ENCODE peak calls at places on chromosomes 4 and X, in ten cellular contexts. One of them, this sample, is unnamed.

GRCh38 chr4:151865327-151865726 is 104.5 kb upstream of the GATB start:
- DNase-seq in heart left ventricle: peak; percentile 70
- DNase-seq in GM23248: peak; percentile 22
- DNase-seq in suprapubic skin: no peak
- DNase-seq in upper lobe of left lung: no peak
- DNase-seq in left lung: peak; percentile 72
- DNase-seq in CD8-positive, alpha-beta memory T cell: no peak
- DNase-seq in neural progenitor cell: no peak
- DNase-seq in K562: no peak
- DNase-seq in mesendoderm: no peak
- DNase-seq in this sample: no peak

GRCh38 chr4:104967034-104967401 is 179.7 kb upstream of the TET2 start:
- DNase-seq in upper lobe of left lung: no peak
- DNase-seq in heart left ventricle: no peak
- DNase-seq in left lung: no peak
- DNase-seq in K562: no peak
- DNase-seq in mesendoderm: no peak
- DNase-seq in GM23248: no peak
- DNase-seq in suprapubic skin: no peak
- DNase-seq in CD8-positive, alpha-beta memory T cell: no peak
- DNase-seq in neural progenitor cell: no peak
- DNase-seq in this sample: no peak

GRCh38 chr4:56861365-56861764 is 39.9 kb upstream of the SPINK2 start:
- DNase-seq in K562: no peak
- DNase-seq in neural progenitor cell: peak; percentile 29
- DNase-seq in suprapubic skin: no peak
- DNase-seq in CD8-positive, alpha-beta memory T cell: no peak
- DNase-seq in mesendoderm: peak; percentile 45
- DNase-seq in upper lobe of left lung: no peak
- DNase-seq in left lung: no peak
- DNase-seq in GM23248: no peak
- DNase-seq in heart left ventricle: no peak
- DNase-seq in this sample: no peak

GRCh38 chr4:3017504-3017903 is 54.1 kb downstream of the GRK4 start:
- DNase-seq in heart left ventricle: no peak
- DNase-seq in GM23248: no peak
- DNase-seq in suprapubic skin: no peak
- DNase-seq in CD8-positive, alpha-beta memory T cell: no peak
- DNase-seq in neural progenitor cell: no peak
- DNase-seq in K562: no peak
- DNase-seq in upper lobe of left lung: no peak
- DNase-seq in left lung: no peak
- DNase-seq in mesendoderm: no peak
- DNase-seq in this sample: no peak

GRCh38 chr4:3305610-3306371 is 13.0 kb downstream of the RGS12 start:
- DNase-seq in suprapubic skin: no peak
- DNase-seq in mesendoderm: peak; percentile 11
- DNase-seq in K562: peak; percentile 50
- DNase-seq in CD8-positive, alpha-beta memory T cell: no peak
- DNase-seq in upper lobe of left lung: no peak
- DNase-seq in heart left ventricle: no peak
- DNase-seq in left lung: peak; percentile 45
- DNase-seq in GM23248: peak; percentile 77
- DNase-seq in neural progenitor cell: peak; percentile 45
- DNase-seq in this sample: peak; percentile 23

GRCh38 chr4:176277162-176277904 is 8.3 kb upstream of the ASB5 start:
- DNase-seq in upper lobe of left lung: no peak
- DNase-seq in suprapubic skin: no peak
- DNase-seq in K562: peak; percentile 66
- DNase-seq in neural progenitor cell: peak; percentile 75
- DNase-seq in CD8-positive, alpha-beta memory T cell: no peak
- DNase-seq in left lung: no peak
- DNase-seq in heart left ventricle: peak; percentile 33
- DNase-seq in mesendoderm: peak; percentile 78
- DNase-seq in GM23248: peak; percentile 91
- DNase-seq in this sample: no peak

GRCh38 chr4:84792366-84793301 is 173.9 kb downstream of the WDFY3 start:
- DNase-seq in GM23248: peak; percentile 31
- DNase-seq in mesendoderm: no peak
- DNase-seq in heart left ventricle: no peak
- DNase-seq in CD8-positive, alpha-beta memory T cell: no peak
- DNase-seq in suprapubic skin: no peak
- DNase-seq in upper lobe of left lung: no peak
- DNase-seq in K562: no peak
- DNase-seq in left lung: no peak
- DNase-seq in neural progenitor cell: no peak
- DNase-seq in this sample: no peak

GRCh38 chr4:105765690-105766407 is 57.3 kb downstream of the GSTCD start:
- DNase-seq in heart left ventricle: no peak
- DNase-seq in suprapubic skin: no peak
- DNase-seq in CD8-positive, alpha-beta memory T cell: no peak
- DNase-seq in neural progenitor cell: no peak
- DNase-seq in left lung: no peak
- DNase-seq in mesendoderm: peak; percentile 93
- DNase-seq in K562: peak; percentile 52
- DNase-seq in upper lobe of left lung: no peak
- DNase-seq in GM23248: peak; percentile 83
- DNase-seq in this sample: no peak

GRCh38 chrX:9701790-9702189 is 63.9 kb downstream of the GPR143 start:
- DNase-seq in suprapubic skin: no peak
- DNase-seq in K562: no peak
- DNase-seq in upper lobe of left lung: no peak
- DNase-seq in mesendoderm: no peak
- DNase-seq in neural progenitor cell: no peak
- DNase-seq in GM23248: no peak
- DNase-seq in heart left ventricle: no peak
- DNase-seq in left lung: no peak
- DNase-seq in CD8-positive, alpha-beta memory T cell: no peak
- DNase-seq in this sample: no peak

GRCh38 chrX:132045456-132045855 is 22.4 kb downstream of the STK26 start:
- DNase-seq in heart left ventricle: no peak
- DNase-seq in CD8-positive, alpha-beta memory T cell: no peak
- DNase-seq in K562: no peak
- DNase-seq in upper lobe of left lung: no peak
- DNase-seq in neural progenitor cell: no peak
- DNase-seq in mesendoderm: peak; percentile 55
- DNase-seq in left lung: no peak
- DNase-seq in GM23248: no peak
- DNase-seq in suprapubic skin: no peak
- DNase-seq in this sample: no peak
- H3K4me1 ChIP-seq in heart left ventricle: no peaks in the 10 kb centered on the region
- H3K4me1 ChIP-seq in CD8-positive, alpha-beta memory T cell: peaks cover 9% of the 10 kb centered on the region
- H3K4me1 ChIP-seq in K562: peaks cover 20% of the 10 kb centered on the region
- H3K4me1 ChIP-seq in upper lobe of left lung: no peaks in the 10 kb centered on the region
- H3K4me1 ChIP-seq in neural progenitor cell: peaks cover 18% of the 10 kb centered on the region
- H3K4me1 ChIP-seq in mesendoderm: peaks cover 2% of the 10 kb centered on the region
- H3K4me1 ChIP-seq in left lung: no peaks in the 10 kb centered on the region
- H3K4me1 ChIP-seq in GM23248: no peaks in the 10 kb centered on the region
- H3K4me1 ChIP-seq in suprapubic skin: no peaks in the 10 kb centered on the region
- H3K4me1 ChIP-seq in this sample: peaks cover 10% of the 10 kb centered on the region

GRCh38 chrX:2583194-2584162 is 82.7 kb upstream of the DHRSX start:
- DNase-seq in heart left ventricle: no peak
- DNase-seq in upper lobe of left lung: peak; percentile 60
- DNase-seq in K562: no peak
- DNase-seq in mesendoderm: no peak
- DNase-seq in CD8-positive, alpha-beta memory T cell: no peak
- DNase-seq in GM23248: no peak
- DNase-seq in suprapubic skin: no peak
- DNase-seq in neural progenitor cell: peak; percentile 35
- DNase-seq in left lung: no peak
- DNase-seq in this sample: no peak
- H3K4me3 ChIP-seq in heart left ventricle: no peak overlapping the region
- H3K4me3 ChIP-seq in upper lobe of left lung: no peak overlapping the region
- H3K4me3 ChIP-seq in K562: no peak overlapping the region
- H3K4me3 ChIP-seq in mesendoderm: no peak overlapping the region
- H3K4me3 ChIP-seq in CD8-positive, alpha-beta memory T cell: no peak overlapping the region
- H3K4me3 ChIP-seq in GM23248: no peak overlapping the region
- H3K4me3 ChIP-seq in suprapubic skin: peak overlapping the region; percentile 45
- H3K4me3 ChIP-seq in neural progenitor cell: peak overlapping the region; percentile 60
- H3K4me3 ChIP-seq in left lung: no peak overlapping the region
- H3K4me3 ChIP-seq in this sample: no peak overlapping the region

GRCh38 chr4:184424279-184424678 is 50.1 kb downstream of the IRF2 start:
- DNase-seq in left lung: no peak
- DNase-seq in K562: no peak
- DNase-seq in suprapubic skin: no peak
- DNase-seq in neural progenitor cell: no peak
- DNase-seq in heart left ventricle: no peak
- DNase-seq in CD8-positive, alpha-beta memory T cell: no peak
- DNase-seq in GM23248: no peak
- DNase-seq in upper lobe of left lung: no peak
- DNase-seq in mesendoderm: no peak
- DNase-seq in this sample: no peak
- H3K27ac ChIP-seq in left lung: peak overlapping the region; percentile 50
- H3K27ac ChIP-seq in K562: no peak overlapping the region
- H3K27ac ChIP-seq in suprapubic skin: no peak overlapping the region
- H3K27ac ChIP-seq in neural progenitor cell: no peak overlapping the region
- H3K27ac ChIP-seq in heart left ventricle: no peak overlapping the region
- H3K27ac ChIP-seq in CD8-positive, alpha-beta memory T cell: no peak overlapping the region
- H3K27ac ChIP-seq in GM23248: no peak overlapping the region
- H3K27ac ChIP-seq in upper lobe of left lung: no peak overlapping the region
- H3K27ac ChIP-seq in mesendoderm: no peak overlapping the region
- H3K27ac ChIP-seq in this sample: no peak overlapping the region

DNA sequence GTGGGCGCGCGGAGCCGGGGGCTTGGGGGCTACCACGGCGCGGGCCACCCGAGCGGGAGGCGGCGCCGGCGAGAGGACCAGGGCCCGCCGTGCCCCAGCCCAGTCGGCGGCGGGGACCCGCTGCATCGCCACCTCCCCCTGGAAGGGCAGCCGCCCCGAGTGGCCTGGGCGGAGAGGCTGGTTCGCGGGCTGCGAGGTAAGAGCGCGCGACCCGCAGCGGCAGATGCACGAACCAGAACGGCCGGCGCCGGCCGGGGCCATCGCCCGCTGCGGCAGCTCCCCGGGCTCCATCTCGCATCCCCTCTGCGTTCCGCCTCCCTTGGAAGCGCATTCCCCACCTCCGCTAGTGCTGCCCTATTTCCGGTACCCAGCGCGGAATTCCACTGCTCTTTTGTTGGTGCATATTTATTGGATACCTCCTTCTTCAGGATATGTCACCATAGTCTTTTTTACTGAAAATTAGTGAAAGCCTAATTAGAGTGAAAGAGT is 742 bp downstream of the PKD2 start:
- DNase-seq in upper lobe of left lung: peak; percentile 89
- DNase-seq in CD8-positive, alpha-beta memory T cell: no peak
- DNase-seq in GM23248: peak; percentile 80
- DNase-seq in K562: peak; percentile 18
- DNase-seq in suprapubic skin: peak; percentile 67
- DNase-seq in heart left ventricle: peak; percentile 43
- DNase-seq in left lung: peak; percentile 86
- DNase-seq in neural progenitor cell: peak; percentile 75
- DNase-seq in mesendoderm: peak; percentile 75
- DNase-seq in this sample: no peak
- H3K4me1 ChIP-seq in upper lobe of left lung: peaks cover 13% of the 10 kb centered on the region
- H3K4me1 ChIP-seq in CD8-positive, alpha-beta memory T cell: peaks cover 6% of the 10 kb centered on the region
- H3K4me1 ChIP-seq in GM23248: peaks cover 53% of the 10 kb centered on the region
- H3K4me1 ChIP-seq in K562: peaks cover 4% of the 10 kb centered on the region
- H3K4me1 ChIP-seq in suprapubic skin: peaks cover 39% of the 10 kb centered on the region
- H3K4me1 ChIP-seq in heart left ventricle: peaks cover 10% of the 10 kb centered on the region
- H3K4me1 ChIP-seq in left lung: peaks cover 54% of the 10 kb centered on the region
- H3K4me1 ChIP-seq in neural progenitor cell: peaks cover 34% of the 10 kb centered on the region
- H3K4me1 ChIP-seq in mesendoderm: peaks cover 4% of the 10 kb centered on the region
- H3K4me1 ChIP-seq in this sample: peaks cover 22% of the 10 kb centered on the region

DNA sequence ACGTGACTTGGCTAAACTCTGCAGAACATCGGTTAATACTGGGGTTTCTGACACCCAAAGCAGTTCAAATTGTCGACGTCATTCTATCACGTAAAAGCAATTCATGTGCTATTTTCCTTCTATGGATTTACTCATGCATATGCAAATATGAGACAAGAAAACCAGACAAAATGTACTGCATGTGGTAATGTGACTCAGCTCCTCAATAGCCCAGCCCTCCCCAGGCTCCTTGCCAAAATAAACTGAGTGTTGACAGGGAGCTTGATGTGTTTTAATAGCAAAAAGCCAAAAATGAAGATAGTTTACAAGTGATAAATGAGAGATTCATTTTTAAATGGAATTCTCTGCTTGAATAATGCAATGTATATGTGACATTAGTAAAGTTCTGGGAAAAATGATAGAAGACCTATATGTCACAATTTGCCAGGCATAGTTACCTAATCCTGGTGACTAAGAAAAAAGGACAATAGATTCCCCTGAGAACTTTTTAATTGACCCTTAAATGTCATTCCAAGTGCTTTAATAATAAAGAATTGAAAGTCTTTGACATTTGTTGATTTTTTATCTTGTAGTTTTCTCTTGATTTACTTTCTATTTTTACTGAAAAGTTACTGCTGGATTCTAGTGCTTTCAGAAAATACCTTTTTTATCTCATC is 1700.6 kb upstream of the TENM3 start:
- DNase-seq in mesendoderm: no peak
- DNase-seq in neural progenitor cell: no peak
- DNase-seq in upper lobe of left lung: no peak
- DNase-seq in heart left ventricle: no peak
- DNase-seq in K562: no peak
- DNase-seq in CD8-positive, alpha-beta memory T cell: no peak
- DNase-seq in left lung: no peak
- DNase-seq in suprapubic skin: no peak
- DNase-seq in GM23248: no peak
- DNase-seq in this sample: peak; percentile 64
- H3K4me3 ChIP-seq in mesendoderm: no peak overlapping the region
- H3K4me3 ChIP-seq in neural progenitor cell: no peak overlapping the region
- H3K4me3 ChIP-seq in upper lobe of left lung: no peak overlapping the region
- H3K4me3 ChIP-seq in heart left ventricle: no peak overlapping the region
- H3K4me3 ChIP-seq in K562: no peak overlapping the region
- H3K4me3 ChIP-seq in CD8-positive, alpha-beta memory T cell: no peak overlapping the region
- H3K4me3 ChIP-seq in left lung: no peak overlapping the region
- H3K4me3 ChIP-seq in suprapubic skin: no peak overlapping the region
- H3K4me3 ChIP-seq in GM23248: no peak overlapping the region
- H3K4me3 ChIP-seq in this sample: no peak overlapping the region

This sample was measured in RWPE2.